ENCODE peak calls at places on chromosomes 16 and 17, in six cellular contexts. One of them, this sample, is unnamed.

GRCh38 chr17:9828296-9829059 is 2.8 kb downstream of the GLP2R start:
- DNase-seq in fibroblast of lung: peak
- DNase-seq in PC-3: no peak
- DNase-seq in mammary epithelial cell: no peak
- DNase-seq in HCT116: no peak
- DNase-seq in IMR-90: peak
- DNase-seq in this sample: no peak

GRCh38 chr16:24611310-24611709 is 71.9 kb downstream of the RBBP6 start:
- DNase-seq in fibroblast of lung: no peak
- DNase-seq in PC-3: no peak
- DNase-seq in mammary epithelial cell: no peak
- DNase-seq in HCT116: no peak
- DNase-seq in IMR-90: no peak
- DNase-seq in this sample: no peak

GRCh38 chr16:11546522-11547485 is 39.9 kb downstream of the LITAF start:
- DNase-seq in fibroblast of lung: peak
- DNase-seq in PC-3: peak
- DNase-seq in mammary epithelial cell: peak
- DNase-seq in HCT116: no peak
- DNase-seq in IMR-90: peak
- DNase-seq in this sample: no peak

GRCh38 chr17:45293413-45294211 is 23.2 kb downstream of the MAP3K14 start:
- DNase-seq in fibroblast of lung: peak
- DNase-seq in PC-3: peak
- DNase-seq in mammary epithelial cell: peak
- DNase-seq in HCT116: peak
- DNase-seq in IMR-90: peak
- DNase-seq in this sample: peak

GRCh38 chr16:10820546-10820945 is 2.0 kb upstream of the TVP23A start:
- DNase-seq in fibroblast of lung: no peak
- DNase-seq in PC-3: no peak
- DNase-seq in mammary epithelial cell: no peak
- DNase-seq in HCT116: no peak
- DNase-seq in IMR-90: no peak
- DNase-seq in this sample: no peak

GRCh38 chr17:1156864-1157263 is 22.9 kb downstream of the ABR start:
- DNase-seq in fibroblast of lung: no peak
- DNase-seq in PC-3: no peak
- DNase-seq in mammary epithelial cell: no peak
- DNase-seq in HCT116: no peak
- DNase-seq in IMR-90: no peak
- DNase-seq in this sample: no peak

GRCh38 chr16:64615647-64616280 is 506.1 kb downstream of the CDH11 start:
- DNase-seq in fibroblast of lung: peak
- DNase-seq in PC-3: no peak
- DNase-seq in mammary epithelial cell: no peak
- DNase-seq in HCT116: no peak
- DNase-seq in IMR-90: peak
- DNase-seq in this sample: no peak

GRCh38 chr16:88727871-88728270 is 21.6 kb downstream of the CTU2 start:
- DNase-seq in fibroblast of lung: no peak
- DNase-seq in PC-3: no peak
- DNase-seq in mammary epithelial cell: no peak
- DNase-seq in HCT116: no peak
- DNase-seq in IMR-90: no peak
- DNase-seq in this sample: no peak

GRCh38 chr17:74085434-74085833 is 118.0 kb upstream of the RPL38 start:
- DNase-seq in fibroblast of lung: no peak
- DNase-seq in PC-3: no peak
- DNase-seq in mammary epithelial cell: no peak
- DNase-seq in HCT116: peak
- DNase-seq in IMR-90: no peak
- DNase-seq in this sample: no peak

GRCh38 chr17:43382776-43383175 is 16.0 kb upstream of the ARL4D start:
- DNase-seq in fibroblast of lung: no peak
- DNase-seq in PC-3: no peak
- DNase-seq in mammary epithelial cell: no peak
- DNase-seq in HCT116: no peak
- DNase-seq in IMR-90: no peak
- DNase-seq in this sample: no peak

GRCh38 chr17:49104511-49105074 is 28.0 kb upstream of the B4GALNT2 start:
- DNase-seq in fibroblast of lung: peak
- DNase-seq in PC-3: no peak
- DNase-seq in mammary epithelial cell: no peak
- DNase-seq in HCT116: no peak
- DNase-seq in IMR-90: peak
- DNase-seq in this sample: no peak

GRCh38 chr16:73126453-73126853 is 78.5 kb upstream of the ZFHX3 start:
- DNase-seq in fibroblast of lung: peak
- DNase-seq in PC-3: no peak
- DNase-seq in mammary epithelial cell: peak
- DNase-seq in HCT116: no peak
- DNase-seq in IMR-90: peak
- DNase-seq in this sample: no peak

GRCh38 chr17:2695961-2696760 is 15.4 kb downstream of the CLUH start:
- DNase-seq in fibroblast of lung: no peak
- DNase-seq in PC-3: no peak
- DNase-seq in mammary epithelial cell: no peak
- DNase-seq in HCT116: no peak
- DNase-seq in IMR-90: no peak
- DNase-seq in this sample: peak

GRCh38 chr17:59565959-59566324 is 532 bp downstream of the DHX40 start:
- DNase-seq in fibroblast of lung: peak
- DNase-seq in PC-3: peak
- DNase-seq in mammary epithelial cell: peak
- DNase-seq in HCT116: peak
- DNase-seq in IMR-90: peak
- DNase-seq in this sample: peak

GRCh38 chr17:55458977-55459376 is 37.3 kb upstream of the MMD start:
- DNase-seq in fibroblast of lung: peak
- DNase-seq in PC-3: peak
- DNase-seq in mammary epithelial cell: peak
- DNase-seq in HCT116: peak
- DNase-seq in IMR-90: peak
- DNase-seq in this sample: no peak

GRCh38 chr16:86343111-86343642 is 167.2 kb upstream of the FOXF1 start:
- DNase-seq in fibroblast of lung: peak
- DNase-seq in PC-3: no peak
- DNase-seq in mammary epithelial cell: peak
- DNase-seq in HCT116: no peak
- DNase-seq in IMR-90: peak
- DNase-seq in this sample: no peak

GRCh38 chr16:64977211-64977920 is 144.5 kb downstream of the CDH11 start:
- DNase-seq in fibroblast of lung: no peak
- DNase-seq in PC-3: no peak
- DNase-seq in mammary epithelial cell: no peak
- DNase-seq in HCT116: no peak
- DNase-seq in IMR-90: no peak
- DNase-seq in this sample: no peak

GRCh38 chr17:64084086-64084939 is 45.6 kb downstream of the ERN1 start:
- DNase-seq in fibroblast of lung: peak
- DNase-seq in PC-3: peak
- DNase-seq in mammary epithelial cell: peak
- DNase-seq in HCT116: no peak
- DNase-seq in IMR-90: peak
- DNase-seq in this sample: no peak

GRCh38 chr16:55701442-55702319 is 45.9 kb downstream of the SLC6A2 start:
- DNase-seq in fibroblast of lung: peak
- DNase-seq in PC-3: peak
- DNase-seq in mammary epithelial cell: peak
- DNase-seq in HCT116: peak
- DNase-seq in IMR-90: peak
- DNase-seq in this sample: peak

GRCh38 chr16:68371706-68372380 is 61.0 kb downstream of the PRMT7 start:
- DNase-seq in fibroblast of lung: no peak
- DNase-seq in PC-3: no peak
- DNase-seq in mammary epithelial cell: no peak
- DNase-seq in HCT116: no peak
- DNase-seq in IMR-90: no peak
- DNase-seq in this sample: peak

GRCh38 chr17:64787255-64787920 is 125.3 kb upstream of the SMURF2 start:
- DNase-seq in fibroblast of lung: no peak
- DNase-seq in PC-3: no peak
- DNase-seq in mammary epithelial cell: no peak
- DNase-seq in HCT116: no peak
- DNase-seq in IMR-90: no peak
- DNase-seq in this sample: no peak

GRCh38 chr17:77304051-77304745 is 163.4 kb downstream of the SEC14L1 start:
- DNase-seq in fibroblast of lung: peak
- DNase-seq in PC-3: no peak
- DNase-seq in mammary epithelial cell: no peak
- DNase-seq in HCT116: no peak
- DNase-seq in IMR-90: no peak
- DNase-seq in this sample: no peak

GRCh38 chr17:20961551-20961950 is 81.3 kb downstream of the USP22 start:
- DNase-seq in fibroblast of lung: no peak
- DNase-seq in PC-3: no peak
- DNase-seq in mammary epithelial cell: peak
- DNase-seq in HCT116: no peak
- DNase-seq in IMR-90: no peak
- DNase-seq in this sample: no peak

GRCh38 chr17:20952183-20952582 is 90.6 kb downstream of the USP22 start:
- DNase-seq in fibroblast of lung: no peak
- DNase-seq in PC-3: peak
- DNase-seq in mammary epithelial cell: no peak
- DNase-seq in HCT116: no peak
- DNase-seq in IMR-90: no peak
- DNase-seq in this sample: no peak

GRCh38 chr17:20954794-20955193 is 88.0 kb downstream of the USP22 start:
- DNase-seq in fibroblast of lung: no peak
- DNase-seq in PC-3: peak
- DNase-seq in mammary epithelial cell: no peak
- DNase-seq in HCT116: no peak
- DNase-seq in IMR-90: no peak
- DNase-seq in this sample: no peak

GRCh38 chr17:20960871-20961270 is 81.9 kb downstream of the USP22 start:
- DNase-seq in fibroblast of lung: no peak
- DNase-seq in PC-3: no peak
- DNase-seq in mammary epithelial cell: no peak
- DNase-seq in HCT116: no peak
- DNase-seq in IMR-90: no peak
- DNase-seq in this sample: no peak

GRCh38 chr17:20955437-20956323 is 87.1 kb downstream of the USP22 start:
- DNase-seq in fibroblast of lung: peak
- DNase-seq in PC-3: peak
- DNase-seq in mammary epithelial cell: peak
- DNase-seq in HCT116: no peak
- DNase-seq in IMR-90: peak
- DNase-seq in this sample: no peak
- H3K4me3 ChIP-seq in fibroblast of lung: no peak
- H3K4me3 ChIP-seq in PC-3: no peak
- H3K4me3 ChIP-seq in mammary epithelial cell: no peak
- H3K4me3 ChIP-seq in HCT116: no peak
- H3K4me3 ChIP-seq in IMR-90: no peak
- H3K4me3 ChIP-seq in this sample: no peak

GRCh38 chr16:57643902-57644301 is 15.5 kb downstream of the ADGRG1 start:
- DNase-seq in fibroblast of lung: no peak
- DNase-seq in PC-3: no peak
- DNase-seq in mammary epithelial cell: no peak
- DNase-seq in HCT116: no peak
- DNase-seq in IMR-90: no peak
- DNase-seq in this sample: no peak

GRCh38 chr16:57645691-57646387 is 17.4 kb downstream of the ADGRG1 start:
- DNase-seq in fibroblast of lung: peak
- DNase-seq in PC-3: peak
- DNase-seq in mammary epithelial cell: peak
- DNase-seq in HCT116: no peak
- DNase-seq in IMR-90: peak
- DNase-seq in this sample: no peak

GRCh38 chr16:57642368-57643135 is 14.1 kb downstream of the ADGRG1 start:
- DNase-seq in fibroblast of lung: no peak
- DNase-seq in PC-3: no peak
- DNase-seq in mammary epithelial cell: no peak
- DNase-seq in HCT116: no peak
- DNase-seq in IMR-90: no peak
- DNase-seq in this sample: no peak

GRCh38 chr16:57644383-57645014 is 16.1 kb downstream of the ADGRG1 start:
- DNase-seq in fibroblast of lung: no peak
- DNase-seq in PC-3: no peak
- DNase-seq in mammary epithelial cell: no peak
- DNase-seq in HCT116: no peak
- DNase-seq in IMR-90: no peak
- DNase-seq in this sample: no peak

DNA sequence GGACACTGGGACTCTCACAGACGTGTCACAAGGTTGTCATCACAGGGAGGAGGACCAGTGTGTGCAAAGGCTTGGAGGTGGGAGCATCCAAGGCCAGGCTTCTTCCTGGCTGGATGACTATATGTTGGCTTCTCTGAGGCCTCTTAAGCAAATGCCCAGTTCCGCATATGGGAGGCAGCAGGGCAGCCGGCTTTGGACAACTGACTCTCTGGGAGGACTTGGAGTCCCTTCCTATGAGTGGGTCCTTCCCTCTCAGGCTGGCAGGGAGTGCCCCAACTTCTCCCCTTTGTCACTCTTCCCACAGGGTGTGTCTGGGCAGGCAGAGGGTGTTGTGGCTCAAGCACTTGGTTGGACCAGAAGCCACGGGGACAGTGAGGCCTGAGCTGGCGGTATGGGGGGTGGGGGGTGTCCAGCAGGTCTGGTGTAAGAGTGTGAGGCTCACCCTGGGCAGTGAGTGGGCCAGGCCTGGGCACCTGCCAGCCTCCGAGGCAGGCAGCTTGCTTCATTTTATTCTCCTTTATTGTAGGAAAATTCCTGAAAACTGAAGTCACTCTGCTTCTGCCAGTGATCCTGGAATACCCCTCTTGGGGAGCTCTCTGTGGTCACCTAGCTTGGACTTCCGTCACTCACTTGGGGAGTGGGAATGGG is 14.9 kb downstream of the ADGRG1 start:
- DNase-seq in fibroblast of lung: peak
- DNase-seq in PC-3: peak
- DNase-seq in mammary epithelial cell: peak
- DNase-seq in HCT116: no peak
- DNase-seq in IMR-90: peak
- DNase-seq in this sample: no peak
- H3K9ac ChIP-seq in fibroblast of lung: no peak
- H3K9ac ChIP-seq in PC-3: peak
- H3K9ac ChIP-seq in mammary epithelial cell: no peak
- H3K9ac ChIP-seq in HCT116: no peak
- H3K9ac ChIP-seq in IMR-90: no peak
- H3K9ac ChIP-seq in this sample: no peak

GRCh38 chr17:6642592-6642991 is 1.7 kb downstream of the TXNDC17 start:
- DNase-seq in fibroblast of lung: no peak
- DNase-seq in PC-3: peak
- DNase-seq in mammary epithelial cell: peak
- DNase-seq in HCT116: no peak
- DNase-seq in IMR-90: peak
- DNase-seq in this sample: no peak
- H3K4me3 ChIP-seq in fibroblast of lung: no peak
- H3K4me3 ChIP-seq in PC-3: peak
- H3K4me3 ChIP-seq in mammary epithelial cell: peak
- H3K4me3 ChIP-seq in HCT116: peak
- H3K4me3 ChIP-seq in IMR-90: no peak
- H3K4me3 ChIP-seq in this sample: no peak

DNA sequence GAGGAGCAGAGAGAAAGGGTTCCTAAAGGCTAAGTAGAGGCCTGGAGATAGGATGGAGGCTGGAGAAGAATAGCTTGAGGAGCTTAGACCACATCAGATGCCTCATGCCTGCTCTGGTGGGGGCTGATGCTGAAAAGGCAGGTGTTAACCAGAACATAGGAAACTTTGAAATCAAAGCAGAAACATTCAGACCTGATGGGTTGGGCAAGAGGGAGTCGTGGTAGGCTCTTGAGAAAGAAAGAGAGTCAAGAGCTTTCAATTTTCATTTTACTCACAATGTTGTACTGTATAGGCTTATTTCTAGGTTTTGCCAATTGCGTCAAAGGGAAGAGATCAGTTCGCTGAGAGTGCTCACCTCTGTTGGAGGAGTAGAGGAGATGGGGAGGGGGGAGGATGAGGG is 406.6 kb upstream of the SALL1 start:
- DNase-seq in fibroblast of lung: no peak
- DNase-seq in PC-3: no peak
- DNase-seq in mammary epithelial cell: no peak
- DNase-seq in HCT116: no peak
- DNase-seq in IMR-90: no peak
- DNase-seq in this sample: no peak
- H3K9ac ChIP-seq in fibroblast of lung: no peak
- H3K9ac ChIP-seq in PC-3: no peak
- H3K9ac ChIP-seq in mammary epithelial cell: no peak
- H3K9ac ChIP-seq in HCT116: no peak
- H3K9ac ChIP-seq in IMR-90: no peak
- H3K9ac ChIP-seq in this sample: no peak

This sample was measured in kidney.